ENCODE peak calls at places on chromosomes 12 and 14, in ten cellular contexts. One of them, this sample, is unnamed.

GRCh38 chr14:76080471-76080870 is 71.3 kb upstream of the GPATCH2L start:
- DNase-seq in ovary: no peak
- DNase-seq in pancreas: no peak
- DNase-seq in HepG2: no peak
- DNase-seq in neural progenitor cell: no peak
- DNase-seq in uterus: no peak
- DNase-seq in SK-N-SH: no peak
- DNase-seq in GM23338: no peak
- DNase-seq in heart right ventricle: no peak
- DNase-seq in esophagus squamous epithelium: no peak
- DNase-seq in this sample: no peak

GRCh38 chr12:52213541-52214420 is 19.3 kb upstream of the KRT7 start:
- DNase-seq in GM23338: peak; percentile 87
- DNase-seq in neural progenitor cell: peak; percentile 90
- DNase-seq in uterus: no peak
- DNase-seq in heart right ventricle: peak; percentile 81
- DNase-seq in SK-N-SH: peak; percentile 82
- DNase-seq in esophagus squamous epithelium: no peak
- DNase-seq in HepG2: peak; percentile 57
- DNase-seq in ovary: peak; percentile 78
- DNase-seq in pancreas: peak; percentile 96
- DNase-seq in this sample: peak; percentile 63

GRCh38 chr14:37384870-37385596 is 187.3 kb downstream of the MIPOL1 start:
- DNase-seq in ovary: no peak
- DNase-seq in heart right ventricle: no peak
- DNase-seq in GM23338: peak; percentile 2
- DNase-seq in SK-N-SH: no peak
- DNase-seq in esophagus squamous epithelium: no peak
- DNase-seq in HepG2: peak; percentile 82
- DNase-seq in neural progenitor cell: no peak
- DNase-seq in uterus: no peak
- DNase-seq in pancreas: no peak
- DNase-seq in this sample: no peak

GRCh38 chr12:29882771-29883315 is 99.1 kb upstream of the TMTC1 start:
- DNase-seq in pancreas: no peak
- DNase-seq in heart right ventricle: no peak
- DNase-seq in HepG2: no peak
- DNase-seq in esophagus squamous epithelium: no peak
- DNase-seq in ovary: no peak
- DNase-seq in GM23338: no peak
- DNase-seq in neural progenitor cell: no peak
- DNase-seq in SK-N-SH: no peak
- DNase-seq in uterus: no peak
- DNase-seq in this sample: peak; percentile 62

GRCh38 chr12:54588110-54588831 is at the start of gene PPP1R1A:
- DNase-seq in HepG2: no peak
- DNase-seq in ovary: peak; percentile 67
- DNase-seq in heart right ventricle: peak; percentile 48
- DNase-seq in neural progenitor cell: peak; percentile 85
- DNase-seq in esophagus squamous epithelium: no peak
- DNase-seq in SK-N-SH: peak; percentile 51
- DNase-seq in pancreas: no peak
- DNase-seq in uterus: no peak
- DNase-seq in GM23338: peak; percentile 75
- DNase-seq in this sample: peak; percentile 55

GRCh38 chr12:110382683-110383082 is 20.8 kb downstream of the ANAPC7 start:
- DNase-seq in HepG2: no peak
- DNase-seq in neural progenitor cell: no peak
- DNase-seq in uterus: no peak
- DNase-seq in pancreas: no peak
- DNase-seq in heart right ventricle: no peak
- DNase-seq in GM23338: no peak
- DNase-seq in SK-N-SH: no peak
- DNase-seq in ovary: no peak
- DNase-seq in esophagus squamous epithelium: no peak
- DNase-seq in this sample: no peak

GRCh38 chr12:46933947-46934346 is 108.2 kb upstream of the SLC38A4 start:
- DNase-seq in GM23338: peak; percentile 59
- DNase-seq in uterus: no peak
- DNase-seq in ovary: no peak
- DNase-seq in SK-N-SH: no peak
- DNase-seq in heart right ventricle: no peak
- DNase-seq in neural progenitor cell: peak; percentile 39
- DNase-seq in HepG2: peak; percentile 49
- DNase-seq in esophagus squamous epithelium: no peak
- DNase-seq in pancreas: no peak
- DNase-seq in this sample: peak; percentile 74

GRCh38 chr12:112015938-112016337 is 2.7 kb downstream of the ERP29 start:
- DNase-seq in neural progenitor cell: no peak
- DNase-seq in uterus: no peak
- DNase-seq in heart right ventricle: no peak
- DNase-seq in ovary: no peak
- DNase-seq in esophagus squamous epithelium: no peak
- DNase-seq in SK-N-SH: no peak
- DNase-seq in HepG2: no peak
- DNase-seq in GM23338: no peak
- DNase-seq in pancreas: no peak
- DNase-seq in this sample: no peak

GRCh38 chr14:97844042-97844441 is 1046.9 kb downstream of the VRK1 start:
- DNase-seq in pancreas: no peak
- DNase-seq in esophagus squamous epithelium: no peak
- DNase-seq in ovary: no peak
- DNase-seq in heart right ventricle: no peak
- DNase-seq in SK-N-SH: no peak
- DNase-seq in neural progenitor cell: no peak
- DNase-seq in uterus: no peak
- DNase-seq in HepG2: no peak
- DNase-seq in GM23338: no peak
- DNase-seq in this sample: no peak

GRCh38 chr12:51622564-51622963 is 31.5 kb downstream of the SCN8A start:
- DNase-seq in ovary: no peak
- DNase-seq in pancreas: no peak
- DNase-seq in SK-N-SH: no peak
- DNase-seq in uterus: no peak
- DNase-seq in neural progenitor cell: no peak
- DNase-seq in GM23338: no peak
- DNase-seq in esophagus squamous epithelium: no peak
- DNase-seq in HepG2: no peak
- DNase-seq in heart right ventricle: no peak
- DNase-seq in this sample: peak; percentile 59

GRCh38 chr12:107912421-107913004 is 138.0 kb downstream of the ASCL4 start:
- DNase-seq in heart right ventricle: peak; percentile 39
- DNase-seq in esophagus squamous epithelium: no peak
- DNase-seq in uterus: no peak
- DNase-seq in SK-N-SH: peak; percentile 69
- DNase-seq in GM23338: peak; percentile 86
- DNase-seq in ovary: no peak
- DNase-seq in HepG2: no peak
- DNase-seq in pancreas: peak; percentile 62
- DNase-seq in neural progenitor cell: peak; percentile 81
- DNase-seq in this sample: peak; percentile 60

GRCh38 chr12:85626031-85626781 is 210.0 kb downstream of the RASSF9 start:
- DNase-seq in GM23338: no peak
- DNase-seq in heart right ventricle: no peak
- DNase-seq in uterus: no peak
- DNase-seq in HepG2: no peak
- DNase-seq in pancreas: no peak
- DNase-seq in neural progenitor cell: no peak
- DNase-seq in ovary: no peak
- DNase-seq in esophagus squamous epithelium: no peak
- DNase-seq in SK-N-SH: no peak
- DNase-seq in this sample: peak; percentile 92

GRCh38 chr12:41193321-41193720 is 5.2 kb downstream of the PDZRN4 start:
- DNase-seq in heart right ventricle: no peak
- DNase-seq in ovary: no peak
- DNase-seq in GM23338: no peak
- DNase-seq in HepG2: no peak
- DNase-seq in neural progenitor cell: no peak
- DNase-seq in esophagus squamous epithelium: no peak
- DNase-seq in pancreas: no peak
- DNase-seq in SK-N-SH: no peak
- DNase-seq in uterus: no peak
- DNase-seq in this sample: no peak

GRCh38 chr12:83700858-83701257 is 1014.2 kb downstream of the TMTC2 start:
- DNase-seq in GM23338: no peak
- DNase-seq in pancreas: no peak
- DNase-seq in heart right ventricle: no peak
- DNase-seq in SK-N-SH: no peak
- DNase-seq in neural progenitor cell: no peak
- DNase-seq in ovary: no peak
- DNase-seq in esophagus squamous epithelium: no peak
- DNase-seq in HepG2: no peak
- DNase-seq in uterus: no peak
- DNase-seq in this sample: no peak

GRCh38 chr12:7844131-7844530 is 28.6 kb downstream of the SLC2A14 start:
- DNase-seq in HepG2: no peak
- DNase-seq in GM23338: no peak
- DNase-seq in SK-N-SH: no peak
- DNase-seq in esophagus squamous epithelium: no peak
- DNase-seq in uterus: no peak
- DNase-seq in ovary: no peak
- DNase-seq in neural progenitor cell: no peak
- DNase-seq in heart right ventricle: no peak
- DNase-seq in pancreas: no peak
- DNase-seq in this sample: no peak

GRCh38 chr12:132595183-132595582 is 15.2 kb downstream of the LRCOL1 start:
- DNase-seq in uterus: no peak
- DNase-seq in pancreas: peak; percentile 12
- DNase-seq in SK-N-SH: no peak
- DNase-seq in ovary: no peak
- DNase-seq in heart right ventricle: no peak
- DNase-seq in esophagus squamous epithelium: no peak
- DNase-seq in GM23338: no peak
- DNase-seq in neural progenitor cell: no peak
- DNase-seq in HepG2: no peak
- DNase-seq in this sample: no peak

GRCh38 chr14:74548881-74549280 is 55.3 kb downstream of the ISCA2 start:
- DNase-seq in uterus: peak; percentile 57
- DNase-seq in GM23338: no peak
- DNase-seq in pancreas: no peak
- DNase-seq in ovary: peak; percentile 33
- DNase-seq in HepG2: no peak
- DNase-seq in SK-N-SH: no peak
- DNase-seq in heart right ventricle: peak; percentile 76
- DNase-seq in neural progenitor cell: no peak
- DNase-seq in esophagus squamous epithelium: no peak
- DNase-seq in this sample: no peak

GRCh38 chr12:79841878-79842265 is 93.0 kb downstream of the PPP1R12A start:
- DNase-seq in neural progenitor cell: no peak
- DNase-seq in pancreas: no peak
- DNase-seq in GM23338: no peak
- DNase-seq in uterus: no peak
- DNase-seq in heart right ventricle: no peak
- DNase-seq in esophagus squamous epithelium: no peak
- DNase-seq in ovary: no peak
- DNase-seq in HepG2: no peak
- DNase-seq in SK-N-SH: no peak
- DNase-seq in this sample: no peak
- H3K4me1 ChIP-seq in neural progenitor cell: no peaks in the 10 kb centered on the region
- H3K4me1 ChIP-seq in pancreas: no peaks in the 10 kb centered on the region
- H3K4me1 ChIP-seq in GM23338: peaks cover 9% of the 10 kb centered on the region
- H3K4me1 ChIP-seq in uterus: no peaks in the 10 kb centered on the region
- H3K4me1 ChIP-seq in heart right ventricle: peaks cover 19% of the 10 kb centered on the region
- H3K4me1 ChIP-seq in esophagus squamous epithelium: no peaks in the 10 kb centered on the region
- H3K4me1 ChIP-seq in ovary: peaks cover 8% of the 10 kb centered on the region
- H3K4me1 ChIP-seq in HepG2: no peaks in the 10 kb centered on the region
- H3K4me1 ChIP-seq in SK-N-SH: no peaks in the 10 kb centered on the region
- H3K4me1 ChIP-seq in this sample: peaks cover 1% of the 10 kb centered on the region

GRCh38 chr14:67674480-67675218 is at the start of gene VTI1B:
- DNase-seq in ovary: peak; percentile 91
- DNase-seq in heart right ventricle: peak; percentile 84
- DNase-seq in SK-N-SH: peak; percentile 94
- DNase-seq in pancreas: peak; percentile 88
- DNase-seq in HepG2: peak; percentile 65
- DNase-seq in GM23338: peak; percentile 93
- DNase-seq in neural progenitor cell: peak; percentile 93
- DNase-seq in esophagus squamous epithelium: peak; percentile 26
- DNase-seq in uterus: peak; percentile 60
- DNase-seq in this sample: peak; percentile 91
- TF ChIP-seq CTCF in ovary: peak; percentile 24
- TF ChIP-seq CTCF in heart right ventricle: peak; percentile 42
- TF ChIP-seq CTCF in SK-N-SH: peak; percentile 40
- TF ChIP-seq CTCF in pancreas: no peak
- TF ChIP-seq CTCF in HepG2: peak; percentile 64
- TF ChIP-seq CTCF in GM23338: peak; percentile 22
- TF ChIP-seq CTCF in neural progenitor cell: peak; percentile 29
- TF ChIP-seq CTCF in esophagus squamous epithelium: no peak
- TF ChIP-seq CTCF in uterus: no peak
- TF ChIP-seq CTCF in this sample: peak; percentile 43

GRCh38 chr14:23579311-23579630 is 681 bp upstream of the JPH4 start:
- DNase-seq in pancreas: no peak
- DNase-seq in heart right ventricle: no peak
- DNase-seq in uterus: no peak
- DNase-seq in ovary: no peak
- DNase-seq in HepG2: peak; percentile 27
- DNase-seq in SK-N-SH: peak; percentile 65
- DNase-seq in GM23338: no peak
- DNase-seq in esophagus squamous epithelium: no peak
- DNase-seq in neural progenitor cell: no peak
- DNase-seq in this sample: no peak

GRCh38 chr14:23579739-23580138 is 1.1 kb upstream of the JPH4 start:
- DNase-seq in GM23338: no peak
- DNase-seq in uterus: no peak
- DNase-seq in neural progenitor cell: no peak
- DNase-seq in ovary: no peak
- DNase-seq in pancreas: no peak
- DNase-seq in esophagus squamous epithelium: no peak
- DNase-seq in heart right ventricle: no peak
- DNase-seq in SK-N-SH: no peak
- DNase-seq in HepG2: peak; percentile 25
- DNase-seq in this sample: no peak

GRCh38 chr14:23577004-23577681 is 1.4 kb downstream of the JPH4 start:
- DNase-seq in uterus: no peak
- DNase-seq in heart right ventricle: no peak
- DNase-seq in GM23338: peak; percentile 71
- DNase-seq in ovary: peak; percentile 71
- DNase-seq in pancreas: no peak
- DNase-seq in esophagus squamous epithelium: no peak
- DNase-seq in SK-N-SH: peak; percentile 92
- DNase-seq in HepG2: no peak
- DNase-seq in neural progenitor cell: peak; percentile 67
- DNase-seq in this sample: no peak

GRCh38 chr14:23578560-23579310 is at the start of gene JPH4:
- DNase-seq in ovary: peak; percentile 60
- DNase-seq in pancreas: no peak
- DNase-seq in SK-N-SH: peak; percentile 89
- DNase-seq in heart right ventricle: no peak
- DNase-seq in esophagus squamous epithelium: no peak
- DNase-seq in uterus: peak; percentile 69
- DNase-seq in GM23338: peak; percentile 79
- DNase-seq in HepG2: no peak
- DNase-seq in neural progenitor cell: peak; percentile 79
- DNase-seq in this sample: no peak

GRCh38 chr14:23577710-23578392 is 739 bp downstream of the JPH4 start:
- DNase-seq in HepG2: no peak
- DNase-seq in neural progenitor cell: peak; percentile 63
- DNase-seq in pancreas: no peak
- DNase-seq in ovary: no peak
- DNase-seq in SK-N-SH: peak; percentile 84
- DNase-seq in uterus: no peak
- DNase-seq in GM23338: peak; percentile 83
- DNase-seq in heart right ventricle: no peak
- DNase-seq in esophagus squamous epithelium: no peak
- DNase-seq in this sample: no peak
- H3K4me3 ChIP-seq in HepG2: no peak overlapping the region
- H3K4me3 ChIP-seq in neural progenitor cell: peak overlapping the region; percentile 57
- H3K4me3 ChIP-seq in pancreas: no peak overlapping the region
- H3K4me3 ChIP-seq in ovary: peak overlapping the region; percentile 40
- H3K4me3 ChIP-seq in SK-N-SH: peak overlapping the region; percentile 66
- H3K4me3 ChIP-seq in uterus: peak overlapping the region; percentile 39
- H3K4me3 ChIP-seq in GM23338: peak overlapping the region; percentile 90
- H3K4me3 ChIP-seq in heart right ventricle: no peak overlapping the region
- H3K4me3 ChIP-seq in esophagus squamous epithelium: peak overlapping the region; percentile 59
- H3K4me3 ChIP-seq in this sample: no peak overlapping the region

GRCh38 chr12:49507139-49507538 is 31.7 kb upstream of the KCNH3 start:
- DNase-seq in heart right ventricle: no peak
- DNase-seq in ovary: no peak
- DNase-seq in neural progenitor cell: no peak
- DNase-seq in HepG2: no peak
- DNase-seq in SK-N-SH: no peak
- DNase-seq in GM23338: no peak
- DNase-seq in uterus: no peak
- DNase-seq in pancreas: no peak
- DNase-seq in esophagus squamous epithelium: no peak
- DNase-seq in this sample: peak; percentile 44
- H3K4me1 ChIP-seq in heart right ventricle: no peaks in the 10 kb centered on the region
- H3K4me1 ChIP-seq in ovary: no peaks in the 10 kb centered on the region
- H3K4me1 ChIP-seq in neural progenitor cell: no peaks in the 10 kb centered on the region
- H3K4me1 ChIP-seq in HepG2: peaks cover 24% of the 10 kb centered on the region
- H3K4me1 ChIP-seq in SK-N-SH: peaks cover 3% of the 10 kb centered on the region
- H3K4me1 ChIP-seq in GM23338: no peaks in the 10 kb centered on the region
- H3K4me1 ChIP-seq in uterus: no peaks in the 10 kb centered on the region
- H3K4me1 ChIP-seq in pancreas: no peaks in the 10 kb centered on the region
- H3K4me1 ChIP-seq in esophagus squamous epithelium: no peaks in the 10 kb centered on the region
- H3K4me1 ChIP-seq in this sample: peaks cover 33% of the 10 kb centered on the region

This sample was measured in A673.